ENCODE peak calls at places on chromosome 2, in five cellular contexts. P is lower lobe of right lung, X is fibroblast of mammary gland, E is type B pancreatic cell, R is GM13977. U is an unnamed sample.

GRCh38 chr2:202178342-202178958 is 59.9 kb downstream of the SUMO1 start:
- DNase-seq in E (no peak), R (peak; percentile 60), X (peak; percentile 75), P (no peak), U (peak; percentile 58)

GRCh38 chr2:19576411-19576810 is 218.0 kb upstream of the OSR1 start:
- DNase-seq in R (no peak), P (no peak), X (peak; percentile 23), E (no peak), U (no peak)

GRCh38 chr2:11667866-11668637 is 1.9 kb downstream of the NTSR2 start:
- DNase-seq in X (no peak), E (no peak), R (no peak), P (no peak), U (no peak)

GRCh38 chr2:234306426-234307173 is 190.3 kb downstream of the ARL4C start:
- DNase-seq in P (no peak), X (no peak), E (no peak), R (no peak), U (no peak)

GRCh38 chr2:99662761-99663341 is 173.0 kb upstream of the REV1 start:
- DNase-seq in R (no peak), P (no peak), E (no peak), X (peak; percentile 95), U (no peak)

GRCh38 chr2:164697688-164698290 is 76.5 kb upstream of the GRB14 start:
- DNase-seq in P (no peak), E (no peak), R (no peak), X (peak; percentile 12), U (no peak)

GRCh38 chr2:218832520-218832919 is 917 bp upstream of the PRKAG3 start:
- DNase-seq in R (no peak), P (peak; percentile 36), X (peak; percentile 42), E (no peak), U (no peak)

GRCh38 chr2:8447610-8448221 is 234.1 kb upstream of the ID2 start:
- DNase-seq in X (peak; percentile 74), P (no peak), E (peak; percentile 22), R (no peak), U (no peak)

GRCh38 chr2:213214209-213214608 is 62.8 kb upstream of the IKZF2 start:
- DNase-seq in P (no peak), X (no peak), R (no peak), E (no peak), U (no peak)

GRCh38 chr2:152466925-152467676 is 132.1 kb downstream of the FMNL2 start:
- DNase-seq in E (no peak), X (peak; percentile 81), R (peak; percentile 56), P (no peak), U (no peak)

GRCh38 chr2:126657146-126657635 is 1.2 kb downstream of the GYPC start:
- DNase-seq in P (peak; percentile 63), X (peak; percentile 96), R (peak; percentile 45), E (no peak), U (no peak)

GRCh38 chr2:78811955-78812610 is 213.4 kb upstream of the REG3G start:
- DNase-seq in E (no peak), X (no peak), P (no peak), R (no peak), U (no peak)

GRCh38 chr2:42195559-42195958 is 26.4 kb downstream of the EML4 start:
- DNase-seq in X (peak; percentile 76), P (no peak), E (no peak), R (no peak), U (no peak)

GRCh38 chr2:216562689-216563435 is 64.2 kb downstream of the RPL37A start:
- DNase-seq in E (no peak), R (no peak), X (no peak), P (no peak), U (no peak)

GRCh38 chr2:108621087-108621559 is 86.9 kb downstream of the LIMS1 start:
- DNase-seq in P (peak; percentile 62), X (no peak), E (no peak), R (peak; percentile 58), U (no peak)

GRCh38 chr2:162301151-162301804 is 17.2 kb downstream of the IFIH1 start:
- DNase-seq in E (no peak), X (peak; percentile 74), R (no peak), P (peak; percentile 45), U (peak; percentile 56)

GRCh38 chr2:15599994-15600393 is 8.3 kb downstream of the DDX1 start:
- DNase-seq in X (no peak), R (no peak), E (no peak), P (no peak), U (no peak)

GRCh38 chr2:30796723-30797122 is 10.5 kb downstream of the CAPN13 start:
- DNase-seq in P (peak; percentile 69), E (no peak), X (no peak), R (no peak), U (no peak)

GRCh38 chr2:82345910-82346309 is 2041.4 kb upstream of the LRRTM1 start:
- DNase-seq in E (no peak), X (no peak), R (no peak), P (no peak), U (no peak)

GRCh38 chr2:64727013-64727767 is 73.5 kb upstream of the SERTAD2 start:
- DNase-seq in R (peak; percentile 64), P (no peak), X (no peak), E (no peak), U (no peak)

GRCh38 chr2:143171817-143172216 is 42.6 kb downstream of the ARHGAP15 start:
- DNase-seq in R (no peak), P (no peak), X (peak; percentile 3), E (no peak), U (no peak)

GRCh38 chr2:234536218-234536989 is 39.5 kb upstream of the ARL4C start:
- DNase-seq in R (no peak), E (no peak), P (no peak), X (no peak), U (no peak)

GRCh38 chr2:182650704-182651103 is 65.4 kb upstream of the DNAJC10 start:
- DNase-seq in E (no peak), X (peak; percentile 79), P (no peak), R (peak; percentile 9), U (no peak)

GRCh38 chr2:74507926-74508520 is 528 bp upstream of the PCGF1 start:
- DNase-seq in P (peak; percentile 59), E (peak; percentile 77), X (peak; percentile 79), R (peak; percentile 58), U (no peak)

GRCh38 chr2:86482034-86482433 is 40.9 kb downstream of the KDM3A start:
- DNase-seq in E (no peak), X (no peak), P (no peak), R (no peak), U (no peak)

GRCh38 chr2:203777030-203777429 is 70.6 kb downstream of the CD28 start:
- DNase-seq in P (no peak), R (no peak), E (no peak), X (no peak), U (no peak)
- TF ChIP-seq CTCF in P (no peak), R (no peak), E (no peak), X (no peak), U (no peak)

DNA sequence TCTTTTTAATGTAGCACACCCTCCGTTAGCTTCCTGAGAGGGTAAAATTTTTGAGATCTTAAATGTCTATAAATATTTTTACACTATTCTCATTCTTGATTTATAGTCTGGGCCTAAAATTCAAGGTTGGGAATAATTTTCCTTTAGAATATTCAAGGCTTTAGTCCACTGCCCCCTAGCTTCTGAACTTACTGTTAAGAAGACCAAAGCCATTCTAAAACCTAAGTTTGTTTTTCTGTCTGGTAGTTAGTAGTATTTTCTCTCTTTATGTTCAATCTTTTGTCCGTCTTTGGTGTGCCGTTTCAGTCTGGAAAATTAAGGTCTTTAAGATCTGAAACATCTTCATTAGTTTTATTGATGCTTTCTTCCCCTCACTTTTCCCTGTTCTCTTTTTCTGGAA is 14.5 kb downstream of the OSBPL6 start:
- DNase-seq in P (no peak), X (peak; percentile 35), R (no peak), E (no peak), U (no peak)
- TF ChIP-seq CTCF in P (peak; percentile 29), X (peak; percentile 44), R (no peak), E (peak; percentile 51), U (peak; percentile 38)

DNA sequence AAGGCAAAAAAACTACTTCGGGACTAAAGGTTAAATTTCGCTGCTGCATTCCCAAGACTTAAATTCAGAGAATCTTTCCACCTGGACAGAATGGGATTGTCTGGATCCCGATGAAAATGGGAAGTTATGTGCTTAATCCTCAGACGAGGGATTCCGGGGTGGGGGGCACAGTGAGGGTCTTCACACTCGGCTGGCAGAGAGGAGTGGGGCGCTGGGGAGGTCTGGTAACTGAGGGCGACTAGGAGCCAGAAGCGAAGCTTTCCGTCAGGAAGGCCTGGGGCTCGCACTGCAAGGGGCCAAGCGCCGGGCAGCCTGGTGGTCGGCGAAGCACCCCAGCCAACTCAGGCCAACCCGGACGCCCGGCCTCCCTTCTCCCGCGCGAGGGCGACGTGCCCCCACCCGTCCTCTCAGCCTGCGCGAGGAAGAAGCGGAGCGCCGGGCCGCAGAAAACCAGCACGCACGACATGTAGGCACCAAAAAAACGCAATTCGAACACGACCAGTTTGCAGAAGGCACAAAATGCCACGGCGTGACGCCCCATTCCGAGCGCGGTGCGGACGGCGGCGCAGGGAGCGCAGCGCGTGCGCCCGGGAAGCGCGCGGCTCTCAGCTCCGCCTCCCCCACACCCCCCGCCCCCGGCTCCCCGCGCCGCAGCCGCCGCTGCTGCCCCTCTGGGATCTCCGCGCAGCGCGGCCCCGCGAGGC is 188.1 kb downstream of the ZEB2 start:
- DNase-seq in R (no peak), E (peak; percentile 82), X (no peak), P (peak; percentile 81), U (no peak)
- TF ChIP-seq CTCF in R (peak; percentile 52), E (peak; percentile 23), X (no peak), P (peak; percentile 28), U (no peak)

GRCh38 chr2:156435725-156436476 is at the start of gene GPD2:
- DNase-seq in P (peak; percentile 97), X (peak; percentile 87), R (peak; percentile 72), E (peak; percentile 87), U (peak; percentile 96)
- TF ChIP-seq CTCF in P (peak; percentile 18), X (no peak), R (no peak), E (peak; percentile 51), U (no peak)

GRCh38 chr2:96962567-96963203 is 23.7 kb downstream of the FAM178B start:
- DNase-seq in P (no peak), X (no peak), E (no peak), R (peak; percentile 49), U (peak; percentile 14)

GRCh38 chr2:96960956-96961350 is 25.4 kb downstream of the FAM178B start:
- DNase-seq in E (no peak), P (no peak), R (no peak), X (no peak), U (no peak)

GRCh38 chr2:96963316-96963715 is 23.1 kb downstream of the FAM178B start:
- DNase-seq in P (no peak), R (no peak), E (no peak), X (no peak), U (peak; percentile 25)

GRCh38 chr2:96960271-96960955 is 26.0 kb downstream of the FAM178B start:
- DNase-seq in R (peak; percentile 85), E (peak; percentile 89), X (peak; percentile 74), P (peak; percentile 91), U (peak; percentile 88)

DNA sequence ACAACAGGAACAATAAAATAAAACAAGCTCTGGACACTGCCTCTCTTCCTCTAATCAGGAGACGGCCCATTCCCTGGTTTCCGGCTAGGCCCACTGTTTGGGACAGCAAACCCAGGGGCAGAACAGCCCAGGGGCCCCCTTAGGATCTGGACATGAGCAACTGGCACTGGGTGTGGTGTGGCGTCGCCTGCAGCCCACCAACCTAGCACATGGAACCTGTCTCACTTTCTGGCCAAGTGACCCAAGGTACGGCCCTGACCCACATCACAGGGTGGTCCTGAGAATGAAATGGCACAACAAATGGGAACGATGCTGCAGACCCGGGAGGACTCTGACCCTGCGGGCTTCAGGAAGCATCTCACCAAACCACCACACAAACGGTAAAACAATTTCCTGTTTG is 24.8 kb downstream of the FAM178B start:
- DNase-seq in X (no peak), R (no peak), E (no peak), P (no peak), U (peak; percentile 27)
- TF ChIP-seq CTCF in X (no peak), R (no peak), E (no peak), P (no peak), U (no peak)